ENCODE peak calls at places on chromosomes 5 and 9, in six cellular contexts. M is fibroblast of pulmonary artery; O is heart right ventricle; T is GM12865; F is neural progenitor cell; P is CD4-positive, alpha-beta memory T cell. W is an unnamed sample.

GRCh38 chr5:80069918-80070318 is 34.8 kb downstream of the THBS4 start:
- DNase-seq in M (peak), O (peak), T (no peak), F (no peak), P (no peak), W (no peak)

GRCh38 chr9:131799177-131799823 is 59.4 kb upstream of the RAPGEF1 start:
- DNase-seq in M (peak), O (peak), T (peak), F (peak), P (peak), W (no peak)

GRCh38 chr5:142982821-142983200 is 212.6 kb downstream of the ARHGAP26 start:
- DNase-seq in M (no peak), O (no peak), T (peak), F (peak), P (no peak), W (no peak)

GRCh38 chr5:179182601-179183000 is 122.4 kb downstream of the ZNF354C start:
- DNase-seq in M (no peak), O (no peak), T (no peak), F (no peak), P (no peak), W (no peak)

GRCh38 chr5:136655429-136655828 is 290.1 kb upstream of the TRPC7 start:
- DNase-seq in M (no peak), O (no peak), T (no peak), F (no peak), P (no peak), W (no peak)

GRCh38 chr5:115733607-115734006 is 82.9 kb downstream of the CDO1 start:
- DNase-seq in M (no peak), O (no peak), T (no peak), F (no peak), P (no peak), W (no peak)

GRCh38 chr5:90169078-90169477 is 240.5 kb downstream of the CETN3 start:
- DNase-seq in M (no peak), O (peak), T (no peak), F (no peak), P (no peak), W (no peak)

GRCh38 chr5:124738751-124739559 is 7.5 kb downstream of the ZNF608 start:
- DNase-seq in M (no peak), O (no peak), T (peak), F (peak), P (no peak), W (no peak)

GRCh38 chr5:143066556-143067281 is 296.5 kb downstream of the ARHGAP26 start:
- DNase-seq in M (no peak), O (no peak), T (peak), F (no peak), P (no peak), W (no peak)

GRCh38 chr9:129761901-129762359 is 9.1 kb upstream of the PTGES start:
- DNase-seq in M (peak), O (no peak), T (no peak), F (peak), P (no peak), W (no peak)

GRCh38 chr5:138083702-138084101 is at the start of gene WNT8A:
- DNase-seq in M (no peak), O (no peak), T (no peak), F (no peak), P (no peak), W (no peak)

GRCh38 chr5:1002836-1003235 is 5.8 kb upstream of the NKD2 start:
- DNase-seq in M (no peak), O (no peak), T (no peak), F (no peak), P (no peak), W (peak)

GRCh38 chr9:123282343-123283047 is 14.1 kb upstream of the STRBP start:
- DNase-seq in M (peak), O (peak), T (no peak), F (no peak), P (no peak), W (no peak)

GRCh38 chr9:95284152-95284551 is 33.4 kb downstream of the FANCC start:
- DNase-seq in M (no peak), O (no peak), T (no peak), F (no peak), P (no peak), W (no peak)

GRCh38 chr5:51846015-51846414 is 462.8 kb downstream of the ISL1 start:
- DNase-seq in M (no peak), O (no peak), T (no peak), F (no peak), P (no peak), W (no peak)

GRCh38 chr5:135137146-135137915 is 103.3 kb upstream of the PITX1 start:
- DNase-seq in M (no peak), O (no peak), T (no peak), F (no peak), P (no peak), W (no peak)

GRCh38 chr9:72979405-72980100 is 26.7 kb upstream of the ALDH1A1 start:
- DNase-seq in M (no peak), O (no peak), T (no peak), F (no peak), P (no peak), W (no peak)

GRCh38 chr9:126148523-126148870 is 178.1 kb upstream of the MVB12B start:
- DNase-seq in M (no peak), O (no peak), T (no peak), F (no peak), P (no peak), W (no peak)

GRCh38 chr5:78008356-78008967 is 232.3 kb upstream of the TBCA start:
- DNase-seq in M (peak), O (no peak), T (peak), F (peak), P (no peak), W (no peak)

GRCh38 chr9:92180669-92181181 is 65.5 kb upstream of the SPTLC1 start:
- DNase-seq in M (peak), O (no peak), T (peak), F (no peak), P (no peak), W (no peak)

GRCh38 chr9:128339761-128340690 is at the start of gene SLC27A4:
- DNase-seq in M (peak), O (peak), T (peak), F (peak), P (peak), W (peak)

GRCh38 chr5:126335871-126336270 is 87.3 kb upstream of the GRAMD2B start:
- DNase-seq in M (peak), O (no peak), T (no peak), F (no peak), P (no peak), W (no peak)

GRCh38 chr5:5314166-5314565 is 108.3 kb upstream of the ICE1 start:
- DNase-seq in M (no peak), O (no peak), T (no peak), F (no peak), P (no peak), W (no peak)

GRCh38 chr9:81462759-81463158 is 226.6 kb downstream of the TLE1 start:
- DNase-seq in M (no peak), O (no peak), T (no peak), F (no peak), P (no peak), W (no peak)

DNA sequence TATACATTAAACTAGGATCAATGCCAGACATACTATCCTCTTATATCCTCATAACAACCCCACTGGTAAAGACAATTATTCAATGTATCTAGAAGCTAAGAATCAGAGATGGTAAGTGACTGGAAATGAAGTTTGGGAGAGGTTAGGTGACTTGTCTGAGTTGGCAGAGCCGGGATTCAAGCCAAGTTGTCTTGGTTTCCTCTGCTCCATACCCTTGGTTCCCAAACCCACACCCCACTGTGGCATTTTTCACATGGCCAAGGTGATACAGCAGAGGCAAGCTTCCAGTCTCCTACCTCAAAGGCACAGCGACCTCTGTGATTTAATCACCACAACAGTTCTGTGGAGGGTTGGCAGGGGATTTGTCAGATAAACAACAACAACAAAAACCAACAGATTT is 34.7 kb upstream of the ADRB2 start:
- DNase-seq in M (no peak), O (no peak), T (no peak), F (no peak), P (no peak), W (no peak)
- H3K4me3 ChIP-seq in M (no peak), O (no peak), T (no peak), F (no peak), P (no peak), W (no peak)

GRCh38 chr9:1231998-1232919 is 182.1 kb downstream of the DMRT2 start:
- DNase-seq in M (peak), O (peak), T (no peak), F (no peak), P (no peak), W (peak)
- H3K4me3 ChIP-seq in M (no peak), O (no peak), T (no peak), F (no peak), P (no peak), W (no peak)

GRCh38 chr9:116774421-116774820 is 87.3 kb downstream of the TRIM32 start:
- DNase-seq in M (no peak), O (no peak), T (no peak), F (peak), P (no peak), W (no peak)

DNA sequence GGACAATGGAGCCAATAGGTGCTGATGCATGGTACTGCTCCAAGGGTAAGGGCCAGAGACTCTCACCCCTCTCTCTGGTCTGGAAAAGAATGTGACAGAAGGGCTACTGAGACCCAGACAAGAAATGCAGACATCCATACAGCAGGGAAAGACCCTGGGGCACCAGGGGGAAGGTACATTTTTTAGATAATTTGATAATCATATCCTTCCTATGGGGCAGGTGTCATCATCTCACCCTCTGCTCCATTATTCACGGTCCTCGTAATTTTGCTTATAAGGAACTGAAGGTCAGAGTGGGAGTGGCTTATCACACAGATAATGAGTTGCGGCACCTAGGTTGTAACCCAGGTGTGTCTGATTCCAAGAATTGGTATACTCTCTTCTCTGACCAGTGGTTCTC is 90.0 kb downstream of the TRIM32 start:
- DNase-seq in M (no peak), O (no peak), T (no peak), F (no peak), P (no peak), W (no peak)
- H3K4me3 ChIP-seq in M (no peak), O (no peak), T (no peak), F (no peak), P (no peak), W (no peak)

DNA sequence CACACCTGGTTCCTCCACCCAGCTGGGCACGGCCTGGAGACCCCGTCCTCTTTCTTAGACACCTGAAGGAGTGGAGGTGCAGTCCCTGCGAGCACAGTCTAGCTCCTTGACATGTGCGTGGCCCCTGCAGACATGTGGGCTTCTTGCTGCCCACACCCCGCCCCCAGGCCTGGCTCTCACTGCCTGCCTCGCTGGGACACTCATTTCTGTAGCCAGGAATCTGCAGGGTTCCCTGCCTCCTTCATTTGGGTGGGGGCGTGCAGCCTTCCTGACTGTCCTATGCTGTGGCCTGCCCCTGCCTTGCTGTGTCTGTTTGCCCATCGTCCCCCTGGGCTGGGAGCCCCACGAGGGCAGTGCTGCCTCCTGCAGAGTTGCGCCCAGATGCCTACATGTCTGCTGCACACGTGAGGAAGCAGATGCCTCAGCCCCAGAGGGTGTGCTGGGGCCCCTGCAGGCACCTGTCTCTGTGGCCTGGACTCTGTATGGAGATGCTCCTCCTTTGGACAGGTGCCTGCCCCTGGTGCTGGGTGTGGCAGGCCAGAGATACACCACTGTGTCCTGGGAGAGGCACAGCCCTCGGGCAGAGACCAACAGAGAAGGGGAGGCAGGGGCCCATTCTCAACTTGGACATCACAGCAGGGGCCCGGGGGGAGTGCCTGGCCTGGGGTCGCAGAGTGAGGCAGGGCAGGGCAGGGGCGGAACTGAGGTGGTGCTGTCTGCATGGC is 22.6 kb downstream of the FLT4 start:
- DNase-seq in M (no peak), O (no peak), T (no peak), F (no peak), P (no peak), W (no peak)
- H3K4me3 ChIP-seq in M (no peak), O (no peak), T (no peak), F (no peak), P (no peak), W (no peak)

GRCh38 chr5:9544056-9544455 is 1.8 kb downstream of the SEMA5A start:
- DNase-seq in M (no peak), O (no peak), T (no peak), F (no peak), P (no peak), W (no peak)
- H3K4me3 ChIP-seq in M (peak), O (peak), T (no peak), F (peak), P (no peak), W (peak)

GRCh38 chr5:58455966-58456365 is 3.9 kb downstream of the PLK2 start:
- DNase-seq in M (peak), O (no peak), T (no peak), F (no peak), P (no peak), W (no peak)
- H3K4me3 ChIP-seq in M (peak), O (peak), T (no peak), F (no peak), P (no peak), W (peak)

DNA sequence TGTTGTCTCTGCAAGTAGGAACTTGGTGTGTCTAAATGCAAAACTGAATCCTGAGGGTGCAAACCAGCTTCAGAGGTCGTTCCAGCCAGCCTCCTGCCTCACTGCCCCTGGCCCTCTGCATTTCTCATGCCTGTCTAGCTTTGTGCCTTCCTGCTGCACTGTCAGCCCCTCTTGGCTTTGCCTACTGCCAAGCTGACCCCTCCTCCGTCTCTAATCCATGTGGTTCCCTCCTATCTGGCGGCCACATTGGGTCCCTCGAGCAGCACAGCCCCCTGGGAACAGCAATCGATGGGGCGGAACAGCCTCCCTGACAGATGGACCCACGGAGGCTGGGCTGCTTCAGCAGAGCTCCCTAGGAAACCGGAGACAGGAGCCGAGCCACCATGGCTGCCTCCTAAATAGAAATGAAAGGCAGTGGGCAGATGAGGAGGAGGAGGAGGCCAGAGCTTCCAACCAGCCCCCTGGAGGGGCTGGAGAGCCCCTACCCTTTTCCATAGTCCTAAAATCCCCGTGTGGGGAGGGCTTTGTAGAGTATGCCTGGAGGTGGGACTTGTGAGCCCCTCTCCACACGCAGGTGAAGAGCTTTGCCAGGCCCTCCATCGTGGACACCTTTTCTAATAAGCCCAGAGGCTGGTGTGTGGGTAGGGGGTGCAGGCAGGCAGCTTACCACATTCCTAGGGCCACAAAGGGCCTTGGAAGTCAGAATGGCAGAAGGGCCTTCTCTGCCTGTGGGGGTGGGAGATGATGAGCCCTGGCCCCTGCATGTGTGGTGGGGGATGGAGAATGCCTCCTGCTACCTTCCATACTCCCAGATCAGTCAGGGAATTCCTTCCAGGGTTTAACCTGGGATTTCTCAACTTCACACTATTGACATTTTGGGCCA is 9.2 kb upstream of the CXXC5 start:
- DNase-seq in M (no peak), O (no peak), T (peak), F (peak), P (no peak), W (no peak)
- H3K4me3 ChIP-seq in M (no peak), O (no peak), T (no peak), F (no peak), P (no peak), W (no peak)

W was measured in ascending aorta.